ENCODE peak calls at places on chromosomes 7 and 10, in seven cellular contexts. K is brain microvascular endothelial cell, J is IMR-90, V is A549, P is cardiac muscle cell, Z is fibroblast of lung, O is lower lobe of right lung. H is an unnamed sample.

GRCh38 chr7:91046322-91047088 is 217.7 kb upstream of the FZD1 start:
- DNase-seq in P (peak), Z (peak), K (no peak), O (no peak), V (no peak), J (peak), H (no peak)

GRCh38 chr10:112383325-112383724 is 9.4 kb downstream of the ACSL5 start:
- DNase-seq in O (no peak), K (peak), P (peak), V (no peak), J (peak), Z (peak), H (no peak)

GRCh38 chr10:95847007-95847406 is 60.8 kb upstream of the CC2D2B start:
- DNase-seq in V (no peak), J (no peak), O (no peak), Z (no peak), P (no peak), K (no peak), H (no peak)

GRCh38 chr10:19488592-19489280 is 327.5 kb upstream of the PLXDC2 start:
- DNase-seq in P (peak), K (no peak), Z (peak), O (peak), V (no peak), J (no peak), H (no peak)

GRCh38 chr7:74157605-74158004 is 16.6 kb upstream of the EIF4H start:
- DNase-seq in O (no peak), J (no peak), K (no peak), Z (no peak), P (no peak), V (no peak), H (no peak)

GRCh38 chr7:44887293-44887692 is 2.0 kb upstream of the PURB start:
- DNase-seq in J (no peak), V (no peak), O (no peak), Z (no peak), K (no peak), P (no peak), H (no peak)

GRCh38 chr7:34153680-34154270 is 248.4 kb downstream of the BMPER start:
- DNase-seq in V (no peak), J (peak), K (no peak), P (peak), O (no peak), Z (no peak), H (no peak)

GRCh38 chr10:126375926-126376554 is 12.2 kb downstream of the ADAM12 start:
- DNase-seq in O (no peak), V (no peak), J (peak), K (peak), Z (peak), P (no peak), H (no peak)

GRCh38 chr7:151426906-151427704 is 12.8 kb downstream of the CRYGN start:
- DNase-seq in K (no peak), J (no peak), Z (no peak), P (no peak), V (no peak), O (no peak), H (no peak)

GRCh38 chr10:57657164-57657765 is 610.4 kb downstream of the IPMK start:
- DNase-seq in V (peak), Z (peak), O (peak), P (peak), J (peak), K (peak), H (no peak)

GRCh38 chr7:95295399-95295798 is 28.9 kb downstream of the PON1 start:
- DNase-seq in V (no peak), J (no peak), K (no peak), P (no peak), Z (no peak), O (no peak), H (no peak)

GRCh38 chr10:78566216-78567135 is 502.3 kb upstream of the ZMIZ1 start:
- DNase-seq in P (no peak), V (no peak), O (no peak), Z (no peak), K (no peak), J (no peak), H (no peak)

DNA sequence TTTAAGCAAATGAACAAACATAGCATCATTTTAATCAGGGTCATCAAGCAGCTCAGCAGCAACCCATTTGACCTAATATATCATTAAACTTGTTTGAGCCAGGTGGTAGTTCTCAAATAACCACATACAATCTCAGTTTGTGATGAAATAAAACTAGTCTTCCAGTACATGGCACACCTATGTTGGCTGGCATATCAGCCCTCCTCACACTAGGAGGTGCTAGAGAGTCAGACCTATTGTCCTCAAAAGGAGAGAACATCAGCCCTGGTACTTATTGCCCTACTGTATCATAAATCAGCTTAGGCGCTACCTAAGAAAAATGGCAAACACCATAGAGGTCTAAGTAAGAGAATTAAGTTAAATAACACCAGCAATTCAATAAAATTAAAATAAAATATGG is 81.7 kb downstream of the CABCOCO1 start:
- DNase-seq in V (peak), P (no peak), Z (no peak), J (no peak), O (no peak), K (no peak), H (no peak)
- TF ChIP-seq CTCF in V (peak), P (peak), Z (peak), J (no peak), O (no peak), K (peak), H (no peak)

GRCh38 chr7:159028456-159029401 is 115.9 kb downstream of the VIPR2 start:
- DNase-seq in O (no peak), V (no peak), J (no peak), P (no peak), Z (no peak), K (no peak), H (no peak)

GRCh38 chr7:159032310-159032709 is 112.4 kb downstream of the VIPR2 start:
- DNase-seq in Z (no peak), J (no peak), P (no peak), K (no peak), V (no peak), O (no peak), H (no peak)

GRCh38 chr7:159031750-159032149 is 112.9 kb downstream of the VIPR2 start:
- DNase-seq in J (no peak), P (no peak), Z (no peak), V (no peak), K (no peak), O (no peak), H (no peak)

GRCh38 chr7:159031135-159031701 is 113.4 kb downstream of the VIPR2 start:
- DNase-seq in O (no peak), J (no peak), K (no peak), V (no peak), Z (no peak), P (peak), H (no peak)

DNA sequence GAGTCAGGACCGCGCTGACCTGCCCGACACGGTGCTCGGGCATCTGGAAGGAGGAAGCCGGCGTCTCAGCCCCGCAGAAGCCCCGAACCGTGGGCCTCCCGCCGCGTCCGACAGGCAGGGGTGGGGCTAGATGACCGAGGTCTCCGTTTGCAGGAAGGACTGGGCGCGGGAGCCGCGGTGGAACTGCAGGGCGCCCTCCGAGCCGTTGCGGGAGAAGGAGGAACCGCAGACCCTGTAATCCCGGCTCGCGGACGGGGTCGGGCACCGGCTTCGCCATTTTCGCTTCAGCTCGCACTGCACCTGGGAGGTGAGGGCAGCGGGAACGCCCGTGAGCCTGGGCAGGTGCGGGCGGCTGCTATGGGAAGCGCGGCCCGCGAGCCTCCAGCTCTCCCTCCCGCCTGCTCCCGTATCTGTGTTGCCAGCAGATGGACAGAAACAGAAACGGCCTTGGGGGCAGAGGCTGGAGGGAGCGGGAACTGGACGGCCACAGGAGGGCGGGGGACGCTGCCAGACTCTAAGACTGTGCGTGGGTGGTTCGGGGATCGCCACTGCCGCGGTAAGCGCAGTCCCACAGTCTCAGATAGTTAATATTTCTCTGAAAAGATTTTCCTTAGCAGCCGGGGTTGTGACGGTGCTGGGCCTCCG is 114.1 kb downstream of the VIPR2 start:
- DNase-seq in P (peak), V (peak), K (peak), O (peak), J (no peak), Z (no peak), H (no peak)
- TF ChIP-seq CTCF in P (peak), V (peak), K (peak), O (peak), J (no peak), Z (no peak), H (no peak)

DNA sequence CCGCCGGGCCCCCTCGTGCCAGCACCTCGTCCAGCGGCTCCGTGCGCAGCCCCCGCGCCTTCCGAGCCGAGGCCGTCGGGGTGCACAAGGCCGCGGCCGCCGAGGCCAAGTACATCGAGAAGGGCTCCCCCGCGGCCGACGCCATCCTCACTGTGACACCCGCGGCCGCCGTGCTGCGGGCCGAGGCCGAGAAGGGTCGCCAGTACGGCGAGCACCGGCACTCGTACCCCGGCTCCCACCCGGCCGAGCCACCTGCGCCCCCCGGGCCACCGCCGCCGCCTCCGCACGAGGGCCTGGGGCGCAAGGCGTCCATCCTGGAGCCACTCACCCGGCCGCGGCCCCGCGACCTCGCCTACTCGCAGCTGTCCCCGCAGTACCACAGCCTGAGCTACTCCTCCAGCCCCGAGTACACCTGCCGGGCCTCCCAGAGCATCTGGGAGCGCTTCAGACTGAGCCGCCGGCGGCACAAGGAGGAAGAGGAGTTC is 76.5 kb downstream of the ELFN1 start:
- DNase-seq in K (no peak), Z (no peak), J (no peak), P (no peak), V (no peak), O (no peak), H (no peak)
- TF ChIP-seq CTCF in K (no peak), Z (no peak), J (no peak), P (no peak), V (no peak), O (no peak), H (no peak)

GRCh38 chr7:56092789-56093531 is at the start of gene PHKG1:
- DNase-seq in P (peak), V (peak), K (peak), J (peak), O (peak), Z (peak), H (no peak)
- TF ChIP-seq CTCF in P (peak), V (peak), K (peak), J (peak), O (peak), Z (peak), H (no peak)

GRCh38 chr7:124101173-124101768 is 68.4 kb upstream of the TMEM229A start:
- DNase-seq in P (peak), O (no peak), J (peak), V (peak), K (no peak), Z (no peak), H (no peak)

DNA sequence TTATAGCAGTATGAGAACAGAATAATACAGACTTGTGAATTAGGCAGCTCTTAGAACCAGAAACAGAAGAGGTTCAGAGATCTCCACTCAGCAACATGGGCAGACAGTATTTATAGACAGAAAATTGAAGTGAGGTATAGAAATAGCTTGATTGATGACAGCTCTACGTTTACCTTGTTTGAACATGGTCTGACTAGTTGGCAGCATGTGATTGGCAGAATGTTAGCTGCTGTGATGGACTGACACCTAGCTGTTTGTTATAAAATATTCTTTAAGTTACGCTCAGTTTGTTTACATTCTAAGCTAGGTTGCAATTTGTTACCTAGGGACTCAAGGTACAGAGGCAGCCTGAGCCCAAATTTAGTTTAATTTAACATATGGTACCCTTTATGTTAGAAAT is 73.7 kb upstream of the TMEM229A start:
- DNase-seq in V (no peak), J (no peak), K (no peak), P (no peak), O (no peak), Z (no peak), H (no peak)
- TF ChIP-seq CTCF in V (no peak), J (no peak), K (no peak), P (no peak), O (no peak), Z (no peak), H (no peak)